ENCODE peak calls at places on chromosomes 2 and 18, in four cellular contexts. D is upper lobe of right lung, E is fibroblast of lung, M is lower lobe of right lung. U is an unnamed sample.

GRCh38 chr18:22683196-22683676 is 249.9 kb upstream of the RBBP8 start:
- DNase-seq in M (no peak), D (no peak), E (peak; percentile 97), U (peak; percentile 83)

GRCh38 chr2:59182249-59182648 is 941.1 kb upstream of the FANCL start:
- DNase-seq in D (no peak), M (no peak), E (peak; percentile 3), U (peak; percentile 10)

GRCh38 chr2:188573453-188573852 is 281.8 kb downstream of the GULP1 start:
- DNase-seq in D (no peak), M (no peak), E (no peak), U (peak; percentile 61)

GRCh38 chr2:43169987-43170732 is 56.2 kb downstream of the ZFP36L2 start:
- DNase-seq in D (no peak), M (peak; percentile 72), E (no peak), U (no peak)

GRCh38 chr2:191250400-191250799 is 5.2 kb downstream of the MYO1B start:
- DNase-seq in M (no peak), E (peak; percentile 56), D (no peak), U (no peak)

GRCh38 chr18:489244-490023 is 11.1 kb downstream of the COLEC12 start:
- DNase-seq in M (no peak), D (no peak), E (peak; percentile 72), U (peak; percentile 56)

GRCh38 chr2:165196411-165196810 is 7.4 kb downstream of the SCN3A start:
- DNase-seq in M (no peak), E (no peak), D (no peak), U (no peak)

GRCh38 chr2:234258562-234259141 is 208.2 kb downstream of the SPP2 start:
- DNase-seq in E (no peak), M (no peak), D (no peak), U (no peak)

GRCh38 chr18:34632323-34632722 is 77.8 kb upstream of the DTNA start:
- DNase-seq in M (no peak), D (no peak), E (no peak), U (no peak)

DNA sequence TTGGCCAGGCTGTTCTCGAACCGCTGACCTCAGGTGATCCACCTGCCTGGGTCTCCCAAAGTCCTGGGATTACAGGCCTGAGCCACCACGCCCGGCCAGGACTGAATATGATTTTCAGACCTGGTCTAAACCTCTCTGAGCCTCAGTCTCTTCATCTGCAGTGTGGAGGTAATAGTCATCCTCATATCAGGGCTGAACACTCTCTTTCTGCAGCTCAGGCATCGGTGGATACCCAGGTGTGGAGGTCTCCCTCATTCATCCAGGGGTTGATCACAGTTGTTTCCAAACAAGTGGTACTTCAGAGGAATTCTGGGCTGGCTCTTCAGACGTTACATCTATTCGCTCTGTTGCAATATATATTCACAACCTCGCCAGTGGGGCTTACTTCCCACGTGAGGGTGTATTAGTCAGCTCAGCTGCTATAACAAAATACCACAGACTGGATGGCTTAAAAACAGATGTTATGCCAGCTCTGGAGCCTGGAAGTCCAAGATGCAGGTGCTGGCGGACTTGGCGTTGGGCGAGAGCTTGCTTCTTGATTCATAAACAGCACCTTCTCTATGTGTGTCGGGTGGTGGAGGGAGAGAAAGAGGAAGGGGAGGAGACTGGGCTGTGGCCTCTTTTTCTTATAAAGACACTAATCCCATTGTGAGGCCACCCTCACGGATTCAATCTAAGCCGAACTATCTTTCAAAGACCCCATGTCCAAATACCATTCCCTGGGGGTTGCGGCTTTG is 2.9 kb upstream of the MBP start:
- DNase-seq in E (no peak), D (no peak), M (no peak), U (no peak)
- H3K4me1 ChIP-seq in E (peaks cover 2% of the 10 kb centered on the region), D (peaks cover 19% of the 10 kb centered on the region), M (peaks cover 26% of the 10 kb centered on the region), U (peaks cover 26% of the 10 kb centered on the region)

GRCh38 chr2:231682546-231683291 is 25.6 kb upstream of the PTMA start:
- DNase-seq in M (no peak), D (no peak), E (no peak), U (no peak)

GRCh38 chr2:231684314-231685223 is 23.8 kb upstream of the PTMA start:
- DNase-seq in D (no peak), E (no peak), M (no peak), U (no peak)

GRCh38 chr2:231685349-231686191 is 22.8 kb upstream of the PTMA start:
- DNase-seq in D (no peak), E (no peak), M (no peak), U (no peak)

GRCh38 chr2:231683292-231683898 is 24.9 kb upstream of the PTMA start:
- DNase-seq in E (no peak), M (no peak), D (no peak), U (no peak)

DNA sequence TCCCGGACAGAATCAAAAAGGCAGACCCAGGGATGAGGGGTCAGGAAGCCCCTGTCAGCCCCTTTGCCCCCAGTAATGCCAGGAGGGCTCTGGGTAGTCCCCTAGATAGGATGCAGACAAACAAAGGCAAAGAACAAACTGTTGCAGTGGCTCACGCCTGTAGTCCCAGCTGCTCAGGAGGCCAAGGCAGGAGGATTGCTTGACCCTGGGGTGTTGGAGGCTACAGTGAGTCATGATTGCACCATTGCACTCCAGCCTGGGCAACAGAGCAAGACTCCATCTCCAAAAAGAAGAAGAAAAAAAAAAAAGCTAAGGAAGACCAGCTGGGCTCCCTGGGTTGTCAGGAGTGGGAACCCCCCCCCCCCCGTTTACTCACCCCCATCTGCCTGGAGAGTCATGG is 24.4 kb upstream of the PTMA start:
- DNase-seq in M (no peak), E (no peak), D (no peak), U (no peak)
- H3K4me1 ChIP-seq in M (peaks cover 10% of the 10 kb centered on the region), E (peaks cover 3% of the 10 kb centered on the region), D (peaks cover 8% of the 10 kb centered on the region), U (peaks cover 6% of the 10 kb centered on the region)

GRCh38 chr2:60838481-60838880 is 42.9 kb upstream of the REL start:
- DNase-seq in M (no peak), D (no peak), E (no peak), U (no peak)
- H3K4me1 ChIP-seq in M (no peaks in the 10 kb centered on the region), D (no peaks in the 10 kb centered on the region), E (no peaks in the 10 kb centered on the region), U (no peaks in the 10 kb centered on the region)

DNA sequence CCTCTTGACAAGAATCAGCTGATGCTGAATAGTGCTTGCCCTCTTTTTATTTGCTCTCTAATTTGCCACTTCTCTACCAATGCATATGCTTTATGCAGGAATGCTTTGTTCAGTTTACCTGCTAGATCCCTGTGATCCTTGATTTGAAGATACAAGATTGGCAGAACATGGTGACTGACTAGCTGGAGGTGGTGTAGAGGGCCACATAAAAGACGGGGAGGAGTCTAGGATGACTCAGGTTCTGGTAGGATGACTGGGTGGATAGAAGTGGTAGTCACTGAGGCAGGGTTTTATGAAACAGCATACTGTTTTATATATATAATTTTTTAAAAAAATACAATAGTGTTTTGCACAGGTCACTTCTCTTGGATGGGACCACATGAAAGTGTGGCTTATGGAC is 6.3 kb upstream of the ADGRF3 start:
- DNase-seq in M (no peak), E (peak; percentile 61), D (no peak), U (no peak)
- H3K4me1 ChIP-seq in M (peaks cover 6% of the 10 kb centered on the region), E (peaks cover 4% of the 10 kb centered on the region), D (peaks cover 9% of the 10 kb centered on the region), U (peaks cover 18% of the 10 kb centered on the region)

GRCh38 chr2:101139495-101139894 is 11.7 kb downstream of the TBC1D8 start:
- DNase-seq in M (no peak), D (no peak), E (no peak), U (no peak)
- H3K4me1 ChIP-seq in M (peaks cover 18% of the 10 kb centered on the region), D (peaks cover 7% of the 10 kb centered on the region), E (no peaks in the 10 kb centered on the region), U (no peaks in the 10 kb centered on the region)

DNA sequence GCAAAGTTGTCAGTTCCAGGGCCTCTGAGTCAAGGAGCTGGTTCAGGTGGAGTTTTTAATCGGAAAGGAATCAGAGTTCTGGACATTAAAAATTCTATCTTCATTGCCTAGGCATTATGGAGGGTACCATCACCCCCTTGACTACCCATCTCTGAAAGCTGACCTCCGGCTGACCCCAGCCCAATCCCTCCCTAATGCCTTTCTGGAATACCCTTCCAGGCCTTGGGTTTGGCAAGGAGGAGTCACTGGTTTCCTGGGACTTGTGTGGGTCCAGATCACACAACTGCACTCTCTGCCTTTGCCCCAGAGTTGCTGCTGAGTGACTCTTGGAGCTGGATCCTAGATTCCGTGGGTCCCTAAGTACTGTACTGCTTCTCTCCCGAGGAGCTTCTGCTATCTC is 1.0 kb upstream of the OSR1 start:
- DNase-seq in E (no peak), M (no peak), D (no peak), U (no peak)
- H3K4me1 ChIP-seq in E (peaks cover 8% of the 10 kb centered on the region), M (peaks cover 36% of the 10 kb centered on the region), D (peaks cover 23% of the 10 kb centered on the region), U (peaks cover 38% of the 10 kb centered on the region)

DNA sequence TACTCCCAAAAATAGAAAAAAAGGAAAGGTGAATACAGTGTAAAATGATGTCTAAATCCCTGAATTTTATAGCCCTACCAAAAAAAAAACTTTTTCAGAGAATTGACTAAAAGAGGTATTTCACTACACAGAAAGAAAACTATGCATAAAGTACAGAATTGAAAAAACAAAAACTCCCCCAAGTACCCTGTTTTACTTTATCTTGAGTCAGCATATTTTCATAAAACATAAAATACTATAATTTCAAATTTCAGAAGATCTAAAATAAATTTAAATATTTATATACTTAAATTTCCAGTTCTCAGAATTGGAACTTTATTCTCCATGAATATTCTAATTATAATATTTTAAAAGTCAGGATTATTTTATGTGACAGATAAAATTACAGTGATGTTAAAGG is 10.1 kb downstream of the NCKAP1 start:
- DNase-seq in M (no peak), E (no peak), D (no peak), U (no peak)
- H3K4me1 ChIP-seq in M (peaks cover 23% of the 10 kb centered on the region), E (no peaks in the 10 kb centered on the region), D (peaks cover 8% of the 10 kb centered on the region), U (peaks cover 68% of the 10 kb centered on the region)

U was measured in adipocyte.